ENCODE peak calls at places on chromosomes 1 and 21, in nine cellular contexts. One of them, this sample, is unnamed.

GRCh38 chr1:165495811-165496143 is 48.0 kb upstream of the LRRC52 start:
- DNase-seq in fibroblast of lung: no peak
- DNase-seq in aorta: no peak
- DNase-seq in GM10248: no peak
- DNase-seq in naive thymus-derived CD8-positive, alpha-beta T cell: no peak
- DNase-seq in CD8-positive, alpha-beta T cell: no peak
- DNase-seq in stimulated activated CD4-positive, alpha-beta T cell treated with anti-CD3 and anti-CD28 coated beads, TNF-alpha, amount 100 ng/mL, for 4 hours: no peak
- DNase-seq in activated B cell treated with CpG ODN at 0.5 μM for 24 hours: no peak
- DNase-seq in activated CD4-positive, alpha-beta T cell treated with anti-CD3 and anti-CD28 coated beads for 48 hours: no peak
- DNase-seq in this sample: no peak

GRCh38 chr1:91152331-91152730 is 130.5 kb upstream of the ZNF644 start:
- DNase-seq in fibroblast of lung: no peak
- DNase-seq in aorta: no peak
- DNase-seq in GM10248: no peak
- DNase-seq in naive thymus-derived CD8-positive, alpha-beta T cell: no peak
- DNase-seq in CD8-positive, alpha-beta T cell: no peak
- DNase-seq in stimulated activated CD4-positive, alpha-beta T cell treated with anti-CD3 and anti-CD28 coated beads, TNF-alpha, amount 100 ng/mL, for 4 hours: no peak
- DNase-seq in activated B cell treated with CpG ODN at 0.5 μM for 24 hours: no peak
- DNase-seq in activated CD4-positive, alpha-beta T cell treated with anti-CD3 and anti-CD28 coated beads for 48 hours: no peak
- DNase-seq in this sample: peak

GRCh38 chr1:108862698-108863477 is 6.0 kb upstream of the AKNAD1 start:
- DNase-seq in fibroblast of lung: no peak
- DNase-seq in aorta: no peak
- DNase-seq in GM10248: no peak
- DNase-seq in naive thymus-derived CD8-positive, alpha-beta T cell: no peak
- DNase-seq in CD8-positive, alpha-beta T cell: no peak
- DNase-seq in stimulated activated CD4-positive, alpha-beta T cell treated with anti-CD3 and anti-CD28 coated beads, TNF-alpha, amount 100 ng/mL, for 4 hours: no peak
- DNase-seq in activated B cell treated with CpG ODN at 0.5 μM for 24 hours: no peak
- DNase-seq in activated CD4-positive, alpha-beta T cell treated with anti-CD3 and anti-CD28 coated beads for 48 hours: no peak
- DNase-seq in this sample: no peak

GRCh38 chr1:9186082-9186859 is 48.3 kb upstream of the H6PD start:
- DNase-seq in fibroblast of lung: peak
- DNase-seq in aorta: no peak
- DNase-seq in GM10248: no peak
- DNase-seq in naive thymus-derived CD8-positive, alpha-beta T cell: no peak
- DNase-seq in CD8-positive, alpha-beta T cell: no peak
- DNase-seq in stimulated activated CD4-positive, alpha-beta T cell treated with anti-CD3 and anti-CD28 coated beads, TNF-alpha, amount 100 ng/mL, for 4 hours: no peak
- DNase-seq in activated B cell treated with CpG ODN at 0.5 μM for 24 hours: no peak
- DNase-seq in activated CD4-positive, alpha-beta T cell treated with anti-CD3 and anti-CD28 coated beads for 48 hours: no peak
- DNase-seq in this sample: no peak

GRCh38 chr1:29236993-29237905 is 927 bp downstream of the PTPRU start:
- DNase-seq in fibroblast of lung: peak
- DNase-seq in aorta: peak
- DNase-seq in GM10248: no peak
- DNase-seq in naive thymus-derived CD8-positive, alpha-beta T cell: peak
- DNase-seq in CD8-positive, alpha-beta T cell: no peak
- DNase-seq in stimulated activated CD4-positive, alpha-beta T cell treated with anti-CD3 and anti-CD28 coated beads, TNF-alpha, amount 100 ng/mL, for 4 hours: no peak
- DNase-seq in activated B cell treated with CpG ODN at 0.5 μM for 24 hours: peak
- DNase-seq in activated CD4-positive, alpha-beta T cell treated with anti-CD3 and anti-CD28 coated beads for 48 hours: peak
- DNase-seq in this sample: peak

GRCh38 chr1:48556161-48556850 is 84.3 kb upstream of the SPATA6 start:
- DNase-seq in fibroblast of lung: no peak
- DNase-seq in aorta: no peak
- DNase-seq in GM10248: no peak
- DNase-seq in naive thymus-derived CD8-positive, alpha-beta T cell: no peak
- DNase-seq in CD8-positive, alpha-beta T cell: no peak
- DNase-seq in stimulated activated CD4-positive, alpha-beta T cell treated with anti-CD3 and anti-CD28 coated beads, TNF-alpha, amount 100 ng/mL, for 4 hours: no peak
- DNase-seq in activated B cell treated with CpG ODN at 0.5 μM for 24 hours: no peak
- DNase-seq in activated CD4-positive, alpha-beta T cell treated with anti-CD3 and anti-CD28 coated beads for 48 hours: no peak
- DNase-seq in this sample: no peak

GRCh38 chr21:44520326-44521300 is 19.4 kb downstream of the KRTAP10-1 start:
- DNase-seq in fibroblast of lung: no peak
- DNase-seq in aorta: peak
- DNase-seq in GM10248: no peak
- DNase-seq in naive thymus-derived CD8-positive, alpha-beta T cell: no peak
- DNase-seq in CD8-positive, alpha-beta T cell: no peak
- DNase-seq in stimulated activated CD4-positive, alpha-beta T cell treated with anti-CD3 and anti-CD28 coated beads, TNF-alpha, amount 100 ng/mL, for 4 hours: no peak
- DNase-seq in activated B cell treated with CpG ODN at 0.5 μM for 24 hours: no peak
- DNase-seq in activated CD4-positive, alpha-beta T cell treated with anti-CD3 and anti-CD28 coated beads for 48 hours: no peak
- DNase-seq in this sample: peak

GRCh38 chr1:113511269-113511668 is 121.0 kb downstream of the MAGI3 start:
- DNase-seq in fibroblast of lung: no peak
- DNase-seq in aorta: no peak
- DNase-seq in GM10248: no peak
- DNase-seq in naive thymus-derived CD8-positive, alpha-beta T cell: no peak
- DNase-seq in CD8-positive, alpha-beta T cell: no peak
- DNase-seq in stimulated activated CD4-positive, alpha-beta T cell treated with anti-CD3 and anti-CD28 coated beads, TNF-alpha, amount 100 ng/mL, for 4 hours: no peak
- DNase-seq in activated B cell treated with CpG ODN at 0.5 μM for 24 hours: no peak
- DNase-seq in activated CD4-positive, alpha-beta T cell treated with anti-CD3 and anti-CD28 coated beads for 48 hours: no peak
- DNase-seq in this sample: no peak

GRCh38 chr1:211829343-211830054 is 1.1 kb downstream of the LPGAT1 start:
- DNase-seq in fibroblast of lung: peak
- DNase-seq in aorta: no peak
- DNase-seq in GM10248: no peak
- DNase-seq in naive thymus-derived CD8-positive, alpha-beta T cell: peak
- DNase-seq in CD8-positive, alpha-beta T cell: no peak
- DNase-seq in stimulated activated CD4-positive, alpha-beta T cell treated with anti-CD3 and anti-CD28 coated beads, TNF-alpha, amount 100 ng/mL, for 4 hours: no peak
- DNase-seq in activated B cell treated with CpG ODN at 0.5 μM for 24 hours: no peak
- DNase-seq in activated CD4-positive, alpha-beta T cell treated with anti-CD3 and anti-CD28 coated beads for 48 hours: no peak
- DNase-seq in this sample: peak

GRCh38 chr21:38761531-38761930 is 44.2 kb upstream of the ETS2 start:
- DNase-seq in fibroblast of lung: no peak
- DNase-seq in aorta: no peak
- DNase-seq in GM10248: no peak
- DNase-seq in naive thymus-derived CD8-positive, alpha-beta T cell: no peak
- DNase-seq in CD8-positive, alpha-beta T cell: no peak
- DNase-seq in stimulated activated CD4-positive, alpha-beta T cell treated with anti-CD3 and anti-CD28 coated beads, TNF-alpha, amount 100 ng/mL, for 4 hours: no peak
- DNase-seq in activated B cell treated with CpG ODN at 0.5 μM for 24 hours: no peak
- DNase-seq in activated CD4-positive, alpha-beta T cell treated with anti-CD3 and anti-CD28 coated beads for 48 hours: no peak
- DNase-seq in this sample: no peak

GRCh38 chr21:41932191-41932575 is 21.6 kb downstream of the C2CD2 start:
- DNase-seq in fibroblast of lung: peak
- DNase-seq in aorta: no peak
- DNase-seq in GM10248: no peak
- DNase-seq in naive thymus-derived CD8-positive, alpha-beta T cell: no peak
- DNase-seq in CD8-positive, alpha-beta T cell: no peak
- DNase-seq in stimulated activated CD4-positive, alpha-beta T cell treated with anti-CD3 and anti-CD28 coated beads, TNF-alpha, amount 100 ng/mL, for 4 hours: no peak
- DNase-seq in activated B cell treated with CpG ODN at 0.5 μM for 24 hours: no peak
- DNase-seq in activated CD4-positive, alpha-beta T cell treated with anti-CD3 and anti-CD28 coated beads for 48 hours: no peak
- DNase-seq in this sample: peak

GRCh38 chr1:233509596-233509995 is 104.3 kb upstream of the KCNK1 start:
- DNase-seq in fibroblast of lung: no peak
- DNase-seq in aorta: no peak
- DNase-seq in GM10248: no peak
- DNase-seq in naive thymus-derived CD8-positive, alpha-beta T cell: no peak
- DNase-seq in CD8-positive, alpha-beta T cell: no peak
- DNase-seq in stimulated activated CD4-positive, alpha-beta T cell treated with anti-CD3 and anti-CD28 coated beads, TNF-alpha, amount 100 ng/mL, for 4 hours: no peak
- DNase-seq in activated B cell treated with CpG ODN at 0.5 μM for 24 hours: no peak
- DNase-seq in activated CD4-positive, alpha-beta T cell treated with anti-CD3 and anti-CD28 coated beads for 48 hours: no peak
- DNase-seq in this sample: no peak

GRCh38 chr21:34885636-34886553 is 163.2 kb downstream of the RUNX1 start:
- DNase-seq in fibroblast of lung: no peak
- DNase-seq in aorta: no peak
- DNase-seq in GM10248: no peak
- DNase-seq in naive thymus-derived CD8-positive, alpha-beta T cell: peak
- DNase-seq in CD8-positive, alpha-beta T cell: peak
- DNase-seq in stimulated activated CD4-positive, alpha-beta T cell treated with anti-CD3 and anti-CD28 coated beads, TNF-alpha, amount 100 ng/mL, for 4 hours: no peak
- DNase-seq in activated B cell treated with CpG ODN at 0.5 μM for 24 hours: no peak
- DNase-seq in activated CD4-positive, alpha-beta T cell treated with anti-CD3 and anti-CD28 coated beads for 48 hours: no peak
- DNase-seq in this sample: peak

GRCh38 chr1:75449998-75450397 is 160.9 kb downstream of the SLC44A5 start:
- DNase-seq in fibroblast of lung: peak
- DNase-seq in aorta: no peak
- DNase-seq in GM10248: no peak
- DNase-seq in naive thymus-derived CD8-positive, alpha-beta T cell: no peak
- DNase-seq in CD8-positive, alpha-beta T cell: no peak
- DNase-seq in stimulated activated CD4-positive, alpha-beta T cell treated with anti-CD3 and anti-CD28 coated beads, TNF-alpha, amount 100 ng/mL, for 4 hours: no peak
- DNase-seq in activated B cell treated with CpG ODN at 0.5 μM for 24 hours: no peak
- DNase-seq in activated CD4-positive, alpha-beta T cell treated with anti-CD3 and anti-CD28 coated beads for 48 hours: no peak
- DNase-seq in this sample: no peak

GRCh38 chr1:200495901-200496300 is 86.1 kb upstream of the ZNF281 start:
- DNase-seq in fibroblast of lung: no peak
- DNase-seq in aorta: no peak
- DNase-seq in GM10248: no peak
- DNase-seq in naive thymus-derived CD8-positive, alpha-beta T cell: no peak
- DNase-seq in CD8-positive, alpha-beta T cell: no peak
- DNase-seq in stimulated activated CD4-positive, alpha-beta T cell treated with anti-CD3 and anti-CD28 coated beads, TNF-alpha, amount 100 ng/mL, for 4 hours: no peak
- DNase-seq in activated B cell treated with CpG ODN at 0.5 μM for 24 hours: no peak
- DNase-seq in activated CD4-positive, alpha-beta T cell treated with anti-CD3 and anti-CD28 coated beads for 48 hours: no peak
- DNase-seq in this sample: no peak